ENCODE peak calls at places on chromosomes 1 and 21, in eight cellular contexts. One of them, this sample, is unnamed.

GRCh38 chr1:85297855-85298629 is 21.6 kb upstream of the BCL10 start:
- DNase-seq in epithelial cell of esophagus: peak
- DNase-seq in GM10248: peak
- DNase-seq in hepatocyte: peak
- DNase-seq in K562: no peak
- DNase-seq in dorsolateral prefrontal cortex: peak
- DNase-seq in tibial artery: peak
- DNase-seq in kidney: no peak
- DNase-seq in this sample: no peak

GRCh38 chr21:28089599-28090421 is 902.9 kb downstream of the LTN1 start:
- DNase-seq in epithelial cell of esophagus: peak
- DNase-seq in GM10248: no peak
- DNase-seq in hepatocyte: peak
- DNase-seq in K562: no peak
- DNase-seq in dorsolateral prefrontal cortex: no peak
- DNase-seq in tibial artery: no peak
- DNase-seq in kidney: no peak
- DNase-seq in this sample: no peak

GRCh38 chr1:81954388-81955023 is 153.8 kb downstream of the ADGRL2 start:
- DNase-seq in epithelial cell of esophagus: peak
- DNase-seq in GM10248: no peak
- DNase-seq in hepatocyte: no peak
- DNase-seq in K562: no peak
- DNase-seq in dorsolateral prefrontal cortex: no peak
- DNase-seq in tibial artery: no peak
- DNase-seq in kidney: no peak
- DNase-seq in this sample: no peak

GRCh38 chr1:157948547-157949152 is 44.8 kb upstream of the KIRREL1 start:
- DNase-seq in epithelial cell of esophagus: peak
- DNase-seq in GM10248: peak
- DNase-seq in hepatocyte: peak
- DNase-seq in K562: no peak
- DNase-seq in dorsolateral prefrontal cortex: peak
- DNase-seq in tibial artery: no peak
- DNase-seq in kidney: no peak
- DNase-seq in this sample: no peak

GRCh38 chr1:231395996-231396385 is 26.1 kb downstream of the EGLN1 start:
- DNase-seq in epithelial cell of esophagus: no peak
- DNase-seq in GM10248: no peak
- DNase-seq in hepatocyte: no peak
- DNase-seq in K562: no peak
- DNase-seq in dorsolateral prefrontal cortex: no peak
- DNase-seq in tibial artery: no peak
- DNase-seq in kidney: no peak
- DNase-seq in this sample: no peak

GRCh38 chr21:29640233-29640554 is 299.6 kb downstream of the GRIK1 start:
- DNase-seq in epithelial cell of esophagus: no peak
- DNase-seq in GM10248: peak
- DNase-seq in hepatocyte: no peak
- DNase-seq in K562: no peak
- DNase-seq in dorsolateral prefrontal cortex: no peak
- DNase-seq in tibial artery: no peak
- DNase-seq in kidney: no peak
- DNase-seq in this sample: peak

GRCh38 chr1:88398338-88398737 is 285.7 kb upstream of the PKN2 start:
- DNase-seq in epithelial cell of esophagus: peak
- DNase-seq in GM10248: no peak
- DNase-seq in hepatocyte: no peak
- DNase-seq in K562: no peak
- DNase-seq in dorsolateral prefrontal cortex: no peak
- DNase-seq in tibial artery: no peak
- DNase-seq in kidney: no peak
- DNase-seq in this sample: no peak

GRCh38 chr1:222034790-222035189 is 292.9 kb upstream of the DUSP10 start:
- DNase-seq in epithelial cell of esophagus: no peak
- DNase-seq in GM10248: no peak
- DNase-seq in hepatocyte: no peak
- DNase-seq in K562: no peak
- DNase-seq in dorsolateral prefrontal cortex: no peak
- DNase-seq in tibial artery: no peak
- DNase-seq in kidney: no peak
- DNase-seq in this sample: no peak

GRCh38 chr1:166485620-166486019 is 318.8 kb upstream of the FAM78B start:
- DNase-seq in epithelial cell of esophagus: peak
- DNase-seq in GM10248: no peak
- DNase-seq in hepatocyte: no peak
- DNase-seq in K562: no peak
- DNase-seq in dorsolateral prefrontal cortex: no peak
- DNase-seq in tibial artery: no peak
- DNase-seq in kidney: no peak
- DNase-seq in this sample: no peak

GRCh38 chr1:56967900-56968832 is 2.4 kb upstream of the C8B start:
- DNase-seq in epithelial cell of esophagus: no peak
- DNase-seq in GM10248: peak
- DNase-seq in hepatocyte: peak
- DNase-seq in K562: peak
- DNase-seq in dorsolateral prefrontal cortex: no peak
- DNase-seq in tibial artery: no peak
- DNase-seq in kidney: no peak
- DNase-seq in this sample: no peak

GRCh38 chr1:234970731-234971476 is 157.7 kb downstream of the TOMM20 start:
- DNase-seq in epithelial cell of esophagus: peak
- DNase-seq in GM10248: no peak
- DNase-seq in hepatocyte: peak
- DNase-seq in K562: no peak
- DNase-seq in dorsolateral prefrontal cortex: peak
- DNase-seq in tibial artery: peak
- DNase-seq in kidney: peak
- DNase-seq in this sample: no peak

GRCh38 chr1:24888061-24888970 is 41.8 kb downstream of the RUNX3 start:
- DNase-seq in epithelial cell of esophagus: no peak
- DNase-seq in GM10248: peak
- DNase-seq in hepatocyte: no peak
- DNase-seq in K562: no peak
- DNase-seq in dorsolateral prefrontal cortex: no peak
- DNase-seq in tibial artery: peak
- DNase-seq in kidney: no peak
- DNase-seq in this sample: peak

GRCh38 chr1:43275826-43276620 is 6.2 kb downstream of the TMEM125 start:
- DNase-seq in epithelial cell of esophagus: no peak
- DNase-seq in GM10248: no peak
- DNase-seq in hepatocyte: no peak
- DNase-seq in K562: no peak
- DNase-seq in dorsolateral prefrontal cortex: no peak
- DNase-seq in tibial artery: no peak
- DNase-seq in kidney: no peak
- DNase-seq in this sample: no peak

GRCh38 chr1:196355206-196355786 is 252.9 kb downstream of the KCNT2 start:
- DNase-seq in epithelial cell of esophagus: peak
- DNase-seq in GM10248: no peak
- DNase-seq in hepatocyte: peak
- DNase-seq in K562: no peak
- DNase-seq in dorsolateral prefrontal cortex: no peak
- DNase-seq in tibial artery: no peak
- DNase-seq in kidney: no peak
- DNase-seq in this sample: no peak

GRCh38 chr1:150576794-150577556 is 2.4 kb downstream of the MCL1 start:
- DNase-seq in epithelial cell of esophagus: peak
- DNase-seq in GM10248: no peak
- DNase-seq in hepatocyte: peak
- DNase-seq in K562: no peak
- DNase-seq in dorsolateral prefrontal cortex: no peak
- DNase-seq in tibial artery: no peak
- DNase-seq in kidney: no peak
- DNase-seq in this sample: no peak

DNA sequence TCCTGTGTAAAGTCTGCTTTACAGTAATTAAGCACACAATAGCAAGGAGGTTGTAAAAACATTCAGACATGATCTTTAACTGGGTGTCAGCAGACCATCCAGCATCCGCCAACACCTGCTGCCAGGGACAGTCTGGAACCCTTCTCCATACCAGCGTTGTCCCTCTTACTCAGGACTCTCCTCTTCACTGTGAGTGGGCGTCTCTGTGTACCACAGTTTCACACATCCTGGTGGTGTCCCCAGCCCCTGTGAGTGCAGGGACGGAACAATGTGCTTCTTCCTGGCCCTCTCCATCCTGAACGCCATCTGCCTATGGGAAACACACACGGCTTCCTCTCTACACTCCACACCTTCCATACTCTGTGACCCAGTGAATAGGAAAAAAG is 155.2 kb downstream of the PGBD5 start:
- DNase-seq in epithelial cell of esophagus: no peak
- DNase-seq in GM10248: no peak
- DNase-seq in hepatocyte: no peak
- DNase-seq in K562: no peak
- DNase-seq in dorsolateral prefrontal cortex: peak
- DNase-seq in tibial artery: no peak
- DNase-seq in kidney: no peak
- DNase-seq in this sample: no peak
- TF ChIP-seq CTCF in epithelial cell of esophagus: no peak
- TF ChIP-seq CTCF in GM10248: no peak
- TF ChIP-seq CTCF in hepatocyte: no peak
- TF ChIP-seq CTCF in K562: no peak
- TF ChIP-seq CTCF in dorsolateral prefrontal cortex: no peak
- TF ChIP-seq CTCF in tibial artery: no peak
- TF ChIP-seq CTCF in kidney: no peak
- TF ChIP-seq CTCF in this sample: no peak

DNA sequence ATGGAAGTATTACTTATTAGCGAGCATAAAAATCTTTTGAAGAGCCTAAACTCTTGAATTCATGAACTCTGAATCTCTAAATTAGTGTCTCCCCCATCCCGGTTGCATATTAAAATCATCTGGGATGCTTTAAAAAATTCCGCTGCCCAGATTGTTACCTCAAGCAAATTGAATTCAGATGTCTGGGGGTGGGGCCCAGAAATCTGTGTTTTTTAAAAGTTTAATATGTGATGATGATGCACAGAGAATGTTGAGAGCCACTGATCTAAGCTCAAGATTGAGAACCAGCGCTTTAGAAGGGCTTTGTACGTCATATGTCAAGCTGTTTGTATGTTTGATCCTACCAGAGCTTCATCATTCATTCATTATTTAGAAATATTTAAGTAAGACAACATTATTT is 446.8 kb downstream of the NUF2 start:
- DNase-seq in epithelial cell of esophagus: no peak
- DNase-seq in GM10248: no peak
- DNase-seq in hepatocyte: no peak
- DNase-seq in K562: no peak
- DNase-seq in dorsolateral prefrontal cortex: no peak
- DNase-seq in tibial artery: no peak
- DNase-seq in kidney: no peak
- DNase-seq in this sample: no peak
- TF ChIP-seq CTCF in epithelial cell of esophagus: no peak
- TF ChIP-seq CTCF in GM10248: no peak
- TF ChIP-seq CTCF in hepatocyte: no peak
- TF ChIP-seq CTCF in K562: no peak
- TF ChIP-seq CTCF in dorsolateral prefrontal cortex: no peak
- TF ChIP-seq CTCF in tibial artery: no peak
- TF ChIP-seq CTCF in kidney: no peak
- TF ChIP-seq CTCF in this sample: no peak

GRCh38 chr1:55043726-55044125 is 4.4 kb downstream of the PCSK9 start:
- DNase-seq in epithelial cell of esophagus: no peak
- DNase-seq in GM10248: no peak
- DNase-seq in hepatocyte: no peak
- DNase-seq in K562: no peak
- DNase-seq in dorsolateral prefrontal cortex: no peak
- DNase-seq in tibial artery: no peak
- DNase-seq in kidney: no peak
- DNase-seq in this sample: no peak
- TF ChIP-seq CTCF in epithelial cell of esophagus: no peak
- TF ChIP-seq CTCF in GM10248: no peak
- TF ChIP-seq CTCF in hepatocyte: no peak
- TF ChIP-seq CTCF in K562: no peak
- TF ChIP-seq CTCF in dorsolateral prefrontal cortex: no peak
- TF ChIP-seq CTCF in tibial artery: no peak
- TF ChIP-seq CTCF in kidney: no peak
- TF ChIP-seq CTCF in this sample: no peak

GRCh38 chr21:31537872-31538576 is 121.5 kb upstream of the SOD1 start:
- DNase-seq in epithelial cell of esophagus: no peak
- DNase-seq in GM10248: no peak
- DNase-seq in hepatocyte: no peak
- DNase-seq in K562: no peak
- DNase-seq in dorsolateral prefrontal cortex: no peak
- DNase-seq in tibial artery: no peak
- DNase-seq in kidney: peak
- DNase-seq in this sample: no peak
- TF ChIP-seq CTCF in epithelial cell of esophagus: no peak
- TF ChIP-seq CTCF in GM10248: no peak
- TF ChIP-seq CTCF in hepatocyte: peak
- TF ChIP-seq CTCF in K562: peak
- TF ChIP-seq CTCF in dorsolateral prefrontal cortex: no peak
- TF ChIP-seq CTCF in tibial artery: no peak
- TF ChIP-seq CTCF in kidney: no peak
- TF ChIP-seq CTCF in this sample: no peak

DNA sequence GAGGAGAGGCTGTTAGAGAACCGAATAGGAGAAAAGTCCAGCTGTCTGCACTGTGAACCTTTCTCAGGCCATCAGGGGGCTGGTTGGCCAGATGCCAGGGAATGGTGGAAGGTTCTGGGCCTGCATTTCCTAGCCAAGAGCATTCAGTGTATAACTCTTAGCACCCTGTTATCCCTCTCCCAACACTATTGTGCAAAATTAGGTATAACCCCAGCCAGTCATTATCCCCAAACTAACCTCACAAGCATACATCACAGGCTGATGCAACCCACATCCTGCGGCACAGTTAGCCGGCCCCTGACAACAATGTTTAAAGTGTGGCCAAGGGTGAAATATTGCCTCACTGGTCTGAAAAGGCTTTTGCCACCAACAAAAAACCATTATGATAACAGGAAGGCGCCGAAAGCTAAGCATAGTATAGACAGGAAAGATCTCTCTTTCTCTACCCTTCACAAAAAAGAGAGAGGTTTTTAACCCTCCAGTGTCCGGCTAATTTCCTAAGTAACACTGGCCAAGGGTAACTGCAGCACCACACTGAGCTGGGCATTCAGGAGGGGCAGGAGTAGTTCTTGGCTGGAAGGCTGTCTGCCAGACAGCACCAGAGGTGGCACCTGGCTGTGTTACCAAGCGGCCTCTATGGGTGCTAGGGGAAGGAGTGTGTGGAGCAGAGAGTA is 77.3 kb upstream of the BCAR3 start:
- DNase-seq in epithelial cell of esophagus: peak
- DNase-seq in GM10248: no peak
- DNase-seq in hepatocyte: peak
- DNase-seq in K562: no peak
- DNase-seq in dorsolateral prefrontal cortex: no peak
- DNase-seq in tibial artery: no peak
- DNase-seq in kidney: no peak
- DNase-seq in this sample: peak
- TF ChIP-seq CTCF in epithelial cell of esophagus: no peak
- TF ChIP-seq CTCF in GM10248: no peak
- TF ChIP-seq CTCF in hepatocyte: no peak
- TF ChIP-seq CTCF in K562: no peak
- TF ChIP-seq CTCF in dorsolateral prefrontal cortex: no peak
- TF ChIP-seq CTCF in tibial artery: no peak
- TF ChIP-seq CTCF in kidney: no peak
- TF ChIP-seq CTCF in this sample: no peak

GRCh38 chr1:22024485-22025367 is 23.3 kb downstream of the CELA3A start:
- DNase-seq in epithelial cell of esophagus: no peak
- DNase-seq in GM10248: peak
- DNase-seq in hepatocyte: peak
- DNase-seq in K562: peak
- DNase-seq in dorsolateral prefrontal cortex: peak
- DNase-seq in tibial artery: peak
- DNase-seq in kidney: peak
- DNase-seq in this sample: peak
- TF ChIP-seq CTCF in epithelial cell of esophagus: no peak
- TF ChIP-seq CTCF in GM10248: peak
- TF ChIP-seq CTCF in hepatocyte: peak
- TF ChIP-seq CTCF in K562: peak
- TF ChIP-seq CTCF in dorsolateral prefrontal cortex: no peak
- TF ChIP-seq CTCF in tibial artery: no peak
- TF ChIP-seq CTCF in kidney: no peak
- TF ChIP-seq CTCF in this sample: no peak